ENCODE peak calls at places on chromosomes 3 and 15, in four cellular contexts. G is endodermal cell, R is psoas muscle, U is GM20000. H is an unnamed sample.

GRCh38 chr3:57382933-57383332 is 90.4 kb upstream of the ASB14 start:
- DNase-seq in U (no peak), R (no peak), G (no peak), H (no peak)

GRCh38 chr3:153768559-153769469 is 352.4 kb upstream of the ARHGEF26 start:
- DNase-seq in G (peak), R (no peak), U (peak), H (peak)

GRCh38 chr3:43695443-43695842 is 4.7 kb downstream of the ABHD5 start:
- DNase-seq in U (no peak), R (no peak), G (no peak), H (no peak)

GRCh38 chr15:85760049-85760448 is 34.7 kb downstream of the KLHL25 start:
- DNase-seq in G (no peak), R (no peak), U (no peak), H (no peak)

GRCh38 chr3:125116311-125117069 is 60.7 kb upstream of the HEG1 start:
- DNase-seq in U (no peak), G (no peak), R (no peak), H (no peak)

GRCh38 chr3:171059978-171060377 is 33.5 kb upstream of the SLC2A2 start:
- DNase-seq in U (no peak), G (no peak), R (no peak), H (no peak)

GRCh38 chr3:187223799-187224198 is 26.5 kb downstream of the RTP1 start:
- DNase-seq in G (no peak), U (no peak), R (no peak), H (no peak)

GRCh38 chr3:156816091-156816793 is 9.9 kb upstream of the LEKR1 start:
- DNase-seq in G (peak), R (peak), U (peak), H (peak)

GRCh38 chr3:151198849-151199248 is 4.2 kb downstream of the GPR171 start:
- DNase-seq in U (no peak), R (no peak), G (no peak), H (no peak)

GRCh38 chr3:45635475-45636256 is 41.1 kb downstream of the LIMD1 start:
- DNase-seq in R (no peak), U (no peak), G (peak), H (peak)

GRCh38 chr3:195809291-195809785 is 2.4 kb downstream of the MUC4 start:
- DNase-seq in R (no peak), G (peak), U (no peak), H (peak)

GRCh38 chr3:46565607-46566039 is 479 bp downstream of the LRRC2 start:
- DNase-seq in R (peak), G (peak), U (no peak), H (peak)

GRCh38 chr3:186255703-186256331 is 106.2 kb downstream of the DGKG start:
- DNase-seq in U (peak), R (no peak), G (peak), H (peak)

GRCh38 chr3:142977399-142977728 is 13.9 kb upstream of the PAQR9 start:
- DNase-seq in G (no peak), U (no peak), R (no peak), H (no peak)

GRCh38 chr15:36106640-36107335 is 472.6 kb upstream of the CDIN1 start:
- DNase-seq in G (no peak), U (no peak), R (no peak), H (no peak)

GRCh38 chr3:42149537-42150426 is 58.6 kb downstream of the TRAK1 start:
- DNase-seq in U (no peak), G (peak), R (no peak), H (peak)

GRCh38 chr3:112802338-112802737 is 44.3 kb downstream of the CD200R1L start:
- DNase-seq in G (no peak), R (no peak), U (no peak), H (no peak)

GRCh38 chr3:27431116-27431515 is 53.1 kb downstream of the SLC4A7 start:
- DNase-seq in G (no peak), R (no peak), U (no peak), H (no peak)

GRCh38 chr3:71305246-71306206 is 278.0 kb downstream of the FOXP1 start:
- DNase-seq in U (no peak), G (peak), R (peak), H (peak)

GRCh38 chr15:44584162-44584749 is 47.3 kb downstream of the EIF3J start:
- DNase-seq in U (no peak), G (peak), R (no peak), H (peak)

GRCh38 chr3:4750306-4751056 is 228.8 kb upstream of the BHLHE40 start:
- DNase-seq in G (no peak), U (peak), R (no peak), H (no peak)

GRCh38 chr3:99170867-99171517 is 269.5 kb upstream of the DCBLD2 start:
- DNase-seq in R (no peak), U (no peak), G (no peak), H (no peak)

GRCh38 chr3:99175276-99175801 is 273.8 kb upstream of the DCBLD2 start:
- DNase-seq in G (no peak), U (no peak), R (no peak), H (no peak)

GRCh38 chr3:99176169-99176964 is 274.9 kb upstream of the DCBLD2 start:
- DNase-seq in U (no peak), R (no peak), G (no peak), H (no peak)

GRCh38 chr3:99171815-99172214 is 270.3 kb upstream of the DCBLD2 start:
- DNase-seq in G (no peak), R (no peak), U (no peak), H (no peak)

GRCh38 chr3:99172736-99173657 is 271.5 kb upstream of the DCBLD2 start:
- DNase-seq in G (peak), R (no peak), U (peak), H (peak)
- TF ChIP-seq CTCF in G (peak), R (peak), U (peak), H (peak)

GRCh38 chr3:115784739-115785571 is 161.6 kb downstream of the GAP43 start:
- DNase-seq in R (no peak), U (peak), G (peak), H (no peak)
- TF ChIP-seq CTCF in R (no peak), U (no peak), G (no peak), H (peak)

GRCh38 chr3:24364359-24364758 is 130.3 kb downstream of the THRB start:
- DNase-seq in U (no peak), R (no peak), G (no peak), H (no peak)

GRCh38 chr3:24367216-24367615 is 127.4 kb downstream of the THRB start:
- DNase-seq in G (no peak), U (no peak), R (no peak), H (no peak)

GRCh38 chr3:24363242-24363641 is 131.4 kb downstream of the THRB start:
- DNase-seq in R (no peak), U (no peak), G (no peak), H (no peak)

GRCh38 chr3:24367681-24368264 is 126.9 kb downstream of the THRB start:
- DNase-seq in R (no peak), G (no peak), U (no peak), H (no peak)

DNA sequence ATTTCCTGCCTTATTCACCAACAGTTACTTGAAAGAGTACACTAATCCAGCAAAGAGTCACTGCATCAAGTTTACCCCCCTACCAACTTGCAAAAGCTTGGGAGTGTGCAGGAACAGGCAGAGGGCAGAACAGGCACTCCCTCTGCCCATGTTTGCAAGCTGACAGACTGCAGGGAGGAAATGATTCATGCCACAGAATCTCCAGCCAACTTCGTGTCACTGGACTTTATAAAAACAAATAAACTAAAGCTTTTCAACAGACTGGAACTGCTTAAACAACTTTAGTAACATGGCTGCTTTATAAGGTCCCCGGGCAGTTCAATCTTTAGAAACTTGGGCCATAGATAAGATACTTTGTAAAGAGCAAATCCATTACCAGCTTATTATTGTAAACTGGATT is 129.5 kb downstream of the THRB start:
- DNase-seq in G (no peak), U (no peak), R (peak), H (no peak)
- TF ChIP-seq CTCF in G (no peak), U (no peak), R (peak), H (no peak)

GRCh38 chr3:118408431-118408830 is 626.2 kb downstream of the IGSF11 start:
- DNase-seq in U (no peak), G (no peak), R (no peak), H (no peak)
- TF ChIP-seq CTCF in U (no peak), G (no peak), R (no peak), H (no peak)

DNA sequence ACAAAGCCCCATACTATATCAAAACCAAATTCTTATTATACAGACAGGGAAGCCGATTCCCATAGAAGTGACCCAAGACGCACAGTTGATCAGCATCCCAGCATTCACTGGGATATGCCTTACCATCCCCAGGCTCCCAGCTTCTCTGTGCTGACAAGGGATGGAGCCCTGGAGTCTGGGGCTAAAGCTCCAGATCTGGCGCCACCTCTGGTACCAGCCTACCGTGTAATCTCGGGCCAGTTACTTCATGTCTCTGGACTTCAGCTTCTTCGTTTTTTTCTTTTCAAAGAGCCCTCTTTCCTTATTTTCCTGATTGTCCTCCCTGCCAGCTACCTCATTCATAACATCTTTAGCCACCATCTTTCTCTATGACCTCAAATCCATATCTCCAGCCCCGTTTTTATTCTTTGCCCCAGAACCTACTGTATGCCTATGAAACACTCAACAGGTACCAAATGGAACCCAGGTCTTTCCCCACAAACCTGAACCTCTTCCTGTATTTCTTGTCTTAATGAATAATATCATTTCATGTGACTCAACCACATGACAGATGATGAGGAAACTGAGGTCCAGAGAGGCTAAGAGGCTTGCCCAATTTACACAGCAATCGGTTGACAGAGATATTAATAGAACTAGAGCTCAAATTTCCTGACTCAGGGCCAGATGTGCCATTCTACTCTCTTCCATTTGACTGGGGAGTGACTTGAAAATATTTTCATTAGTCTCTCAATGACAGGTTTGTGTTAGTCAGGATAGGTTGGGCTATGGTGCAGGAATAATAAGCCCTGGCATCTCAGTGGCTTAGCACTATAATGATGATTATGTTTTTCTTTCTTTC is 85.4 kb upstream of the TLE3 start:
- DNase-seq in R (no peak), G (peak), U (no peak), H (peak)
- TF ChIP-seq CTCF in R (no peak), G (peak), U (no peak), H (no peak)

GRCh38 chr15:50883903-50884302 is 24.6 kb upstream of the AP4E1 start:
- DNase-seq in G (no peak), R (no peak), U (no peak), H (no peak)

GRCh38 chr15:50886611-50887350 is 21.7 kb upstream of the AP4E1 start:
- DNase-seq in G (no peak), R (no peak), U (no peak), H (no peak)

GRCh38 chr15:50884583-50884982 is 23.9 kb upstream of the AP4E1 start:
- DNase-seq in R (no peak), U (no peak), G (no peak), H (no peak)

GRCh38 chr15:50888054-50888453 is 20.4 kb upstream of the AP4E1 start:
- DNase-seq in G (no peak), R (no peak), U (no peak), H (no peak)

DNA sequence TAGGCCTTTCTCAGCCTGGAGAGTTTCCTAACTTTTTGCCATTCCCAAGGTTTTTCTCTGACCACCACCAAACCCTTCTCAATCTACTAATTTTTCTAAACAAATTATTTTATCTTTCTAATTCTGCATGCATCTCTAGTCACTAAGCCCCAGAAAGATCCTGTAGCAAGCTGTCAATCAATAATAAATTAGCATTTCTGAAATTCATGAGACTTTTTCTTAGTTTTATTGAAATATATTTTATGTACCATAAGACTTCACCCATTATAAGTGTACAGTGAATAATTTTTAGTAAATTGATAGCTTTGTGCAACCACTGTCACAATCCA is 22.4 kb upstream of the AP4E1 start:
- DNase-seq in U (no peak), R (no peak), G (no peak), H (no peak)
- TF ChIP-seq CTCF in U (no peak), R (no peak), G (no peak), H (no peak)

GRCh38 chr15:34358367-34358766 is 8.6 kb downstream of the LPCAT4 start:
- DNase-seq in U (no peak), G (no peak), R (no peak), H (no peak)
- TF ChIP-seq CTCF in U (no peak), G (peak), R (no peak), H (no peak)

H was measured in WTC11.